ENCODE peak calls at places on chromosomes 2 and 18, in five cellular contexts. A, E, U, G and Y are unnamed samples.

GRCh38 chr2:38535745-38536506 is 66.8 kb downstream of the HNRNPLL start:
- DNase-seq in A (peak), E (peak), U (peak), G (peak), Y (peak)

GRCh38 chr2:38163006-38163405 is 87.1 kb upstream of the CYP1B1 start:
- DNase-seq in A (no peak), E (no peak), U (no peak), G (no peak), Y (no peak)

GRCh38 chr2:239152916-239153305 is 247.9 kb downstream of the HDAC4 start:
- DNase-seq in A (no peak), E (no peak), U (peak), G (no peak), Y (no peak)

GRCh38 chr2:225002656-225003045 is 39.6 kb downstream of the DOCK10 start:
- DNase-seq in A (no peak), E (peak), U (no peak), G (no peak), Y (no peak)

GRCh38 chr18:80204142-80204541 is 43.2 kb downstream of the PARD6G start:
- DNase-seq in A (no peak), E (no peak), U (no peak), G (no peak), Y (no peak)

GRCh38 chr2:160087854-160088745 is 25.7 kb upstream of the PLA2R1 start:
- DNase-seq in A (no peak), E (no peak), U (no peak), G (no peak), Y (no peak)

GRCh38 chr2:117523267-117523666 is 291.2 kb upstream of the DDX18 start:
- DNase-seq in A (no peak), E (peak), U (no peak), G (no peak), Y (no peak)

GRCh38 chr2:235734700-235735205 is 240.9 kb downstream of the AGAP1 start:
- DNase-seq in A (no peak), E (no peak), U (no peak), G (no peak), Y (no peak)

GRCh38 chr2:204299766-204300165 is 245.5 kb upstream of the PARD3B start:
- DNase-seq in A (no peak), E (no peak), U (no peak), G (no peak), Y (no peak)

GRCh38 chr2:188333751-188334524 is 42.3 kb downstream of the GULP1 start:
- DNase-seq in A (no peak), E (no peak), U (no peak), G (no peak), Y (no peak)

GRCh38 chr2:56040834-56041233 is 117.3 kb upstream of the EFEMP1 start:
- DNase-seq in A (no peak), E (no peak), U (no peak), G (no peak), Y (no peak)